ENCODE peak calls at places on chromosomes 5 and 9, in six cellular contexts. O is iris pigment epithelial cell; M is HEK293T; K is bronchial epithelial cell; N is MV-4-11; U is stimulated activated CD4-positive, alpha-beta T cell treated with anti-CD3 and anti-CD28 coated beads, Interleukin-2, amount 100 ng/mL, for 24 hours. X is an unnamed sample.

GRCh38 chr5:106862450-106863193 is 808.1 kb downstream of the EFNA5 start:
- DNase-seq in M (no peak), U (no peak), N (peak; percentile 32), O (peak; percentile 33), K (peak; percentile 33), X (no peak)

GRCh38 chr5:90947667-90948066 is 389.1 kb downstream of the ADGRV1 start:
- DNase-seq in O (no peak), K (no peak), U (no peak), N (no peak), M (no peak), X (no peak)

GRCh38 chr9:114159562-114160145 is 4.3 kb downstream of the COL27A1 start:
- DNase-seq in U (no peak), M (no peak), O (no peak), K (no peak), N (no peak), X (no peak)

GRCh38 chr9:110802416-110803035 is 133.9 kb downstream of the MUSK start:
- DNase-seq in K (no peak), U (no peak), O (peak; percentile 52), M (no peak), N (peak; percentile 95), X (no peak)

GRCh38 chr9:34644766-34645314 is 1.6 kb upstream of the GALT start:
- DNase-seq in K (no peak), N (no peak), M (no peak), O (no peak), U (no peak), X (no peak)

GRCh38 chr9:130689937-130690700 is 3.5 kb upstream of the EXOSC2 start:
- DNase-seq in O (peak; percentile 97), M (peak; percentile 73), K (peak; percentile 93), U (no peak), N (peak; percentile 11), X (peak; percentile 81)

GRCh38 chr9:4297151-4297794 is 2.6 kb downstream of the GLIS3 start:
- DNase-seq in K (peak; percentile 68), O (peak; percentile 95), M (peak; percentile 28), U (peak; percentile 37), N (peak; percentile 83), X (no peak)

GRCh38 chr5:59346514-59346913 is 547.0 kb downstream of the PDE4D start:
- DNase-seq in K (no peak), O (no peak), U (no peak), M (no peak), N (no peak), X (no peak)

GRCh38 chr5:178323961-178324360 is 91.4 kb upstream of the PHYKPL start:
- DNase-seq in M (no peak), K (no peak), O (no peak), N (no peak), U (no peak), X (no peak)

GRCh38 chr5:138508958-138509357 is 34.1 kb downstream of the ETF1 start:
- DNase-seq in N (no peak), U (no peak), O (no peak), K (no peak), M (no peak), X (no peak)

GRCh38 chr9:130561056-130561455 is 18.3 kb upstream of the FUBP3 start:
- DNase-seq in U (no peak), O (no peak), N (no peak), K (peak; percentile 89), M (no peak), X (peak; percentile 73)

GRCh38 chr9:80501635-80502034 is 929.9 kb downstream of the TLE4 start:
- DNase-seq in M (no peak), U (no peak), N (no peak), O (peak; percentile 73), K (peak; percentile 39), X (no peak)

GRCh38 chr5:170748986-170749385 is 34.5 kb upstream of the GABRP start:
- DNase-seq in M (no peak), N (no peak), O (no peak), K (no peak), U (no peak), X (no peak)

GRCh38 chr5:149809919-149810691 is 80.0 kb downstream of the PPARGC1B start:
- DNase-seq in M (no peak), K (no peak), N (no peak), O (no peak), U (no peak), X (no peak)

GRCh38 chr5:134568761-134569725 is 43.6 kb downstream of the JADE2 start:
- DNase-seq in M (no peak), U (no peak), K (no peak), O (no peak), N (no peak), X (no peak)

GRCh38 chr5:69450116-69450515 is 35.2 kb downstream of the MARVELD2 start:
- DNase-seq in U (no peak), M (no peak), N (peak; percentile 28), K (peak; percentile 100), O (peak; percentile 89), X (peak; percentile 86)

GRCh38 chr5:76270214-76270613 is 132.9 kb upstream of the IQGAP2 start:
- DNase-seq in M (no peak), U (peak; percentile 42), O (peak; percentile 57), K (peak; percentile 83), N (no peak), X (peak; percentile 24)

GRCh38 chr5:154782326-154782725 is 27.1 kb downstream of the LARP1 start:
- DNase-seq in U (no peak), O (no peak), M (no peak), K (no peak), N (no peak), X (no peak)

GRCh38 chr5:142685418-142686209 is at the start of gene FGF1:
- DNase-seq in K (peak; percentile 78), M (no peak), U (no peak), O (no peak), N (no peak), X (no peak)

GRCh38 chr9:37971107-37971459 is 67.2 kb upstream of the SLC25A51 start:
- DNase-seq in N (no peak), U (no peak), O (no peak), K (no peak), M (no peak), X (no peak)

GRCh38 chr5:133259199-133259997 is 207.6 kb downstream of the HSPA4 start:
- DNase-seq in U (no peak), N (no peak), K (no peak), M (no peak), O (no peak), X (no peak)

GRCh38 chr9:90893706-90894105 is 92.1 kb downstream of the SYK start:
- DNase-seq in U (no peak), N (no peak), M (no peak), K (no peak), O (no peak), X (no peak)

GRCh38 chr9:137175345-137175961 is 3.6 kb upstream of the TMEM210 start:
- DNase-seq in K (no peak), M (no peak), N (no peak), O (no peak), U (no peak), X (no peak)

GRCh38 chr5:125602184-125602583 is 821.0 kb upstream of the GRAMD2B start:
- DNase-seq in M (no peak), U (no peak), N (no peak), O (no peak), K (no peak), X (no peak)

GRCh38 chr5:172870807-172871431 is 36.9 kb downstream of the ERGIC1 start:
- DNase-seq in O (peak; percentile 72), K (no peak), U (no peak), N (no peak), M (no peak), X (no peak)

GRCh38 chr5:10550222-10550995 is 13.5 kb upstream of the ANKRD33B start:
- DNase-seq in M (no peak), N (no peak), O (no peak), K (no peak), U (no peak), X (no peak)

GRCh38 chr9:21812415-21812814 is 10.0 kb downstream of the MTAP start:
- DNase-seq in N (no peak), U (no peak), K (peak; percentile 95), M (no peak), O (peak; percentile 81), X (peak; percentile 72)

GRCh38 chr9:2623866-2624682 is 2.5 kb downstream of the VLDLR start:
- DNase-seq in K (peak; percentile 2), M (no peak), N (no peak), U (no peak), O (no peak), X (no peak)

GRCh38 chr5:141681695-141682641 is at the start of gene ARAP3:
- DNase-seq in O (peak; percentile 87), M (peak; percentile 49), N (peak; percentile 80), K (peak; percentile 75), U (peak; percentile 47), X (peak; percentile 27)

GRCh38 chr9:76787677-76788076 is 23.4 kb downstream of the PCA3 start:
- DNase-seq in U (no peak), M (no peak), N (peak; percentile 8), O (no peak), K (no peak), X (no peak)

GRCh38 chr9:71115448-71115975 is 5.9 kb downstream of the TRPM3 start:
- DNase-seq in N (no peak), M (no peak), U (no peak), O (no peak), K (no peak), X (no peak)

GRCh38 chr5:160774646-160775313 is 77.2 kb downstream of the ATP10B start:
- DNase-seq in K (no peak), M (no peak), N (no peak), U (no peak), O (no peak), X (no peak)

GRCh38 chr5:74122175-74122574 is 496.2 kb downstream of the ARHGEF28 start:
- DNase-seq in U (no peak), K (no peak), N (no peak), O (no peak), M (no peak), X (no peak)

GRCh38 chr9:100070071-100070470 is 28.7 kb downstream of the ERP44 start:
- DNase-seq in N (no peak), U (no peak), K (peak; percentile 84), O (no peak), M (no peak), X (no peak)

GRCh38 chr5:17411436-17411835 is 86.6 kb upstream of the TAF11L2 start:
- DNase-seq in N (peak; percentile 73), M (no peak), K (peak; percentile 90), U (no peak), O (peak; percentile 85), X (no peak)

X was measured in epithelial cell of prostate.